ENCODE peak calls at places on chromosomes 11 and 22, in nine cellular contexts. W is lung; F is neuronal stem cell; G is A549; T is transverse colon; M is fibroblast of lung; V is psoas muscle; R is body of pancreas; U is CD4-positive, alpha-beta memory T cell. B is an unnamed sample.

GRCh38 chr11:65340226-65340625 is 6.6 kb downstream of the DPF2 start:
- DNase-seq in V (no peak), G (no peak), F (no peak), W (no peak), M (no peak), U (no peak), R (no peak), T (no peak), B (no peak)

GRCh38 chr11:93116641-93117577 is 80.9 kb downstream of the SLC36A4 start:
- DNase-seq in R (peak), M (peak), F (no peak), W (no peak), U (no peak), T (peak), V (no peak), G (no peak), B (no peak)

GRCh38 chr11:85815186-85815911 is 4.4 kb upstream of the SYTL2 start:
- DNase-seq in W (no peak), F (no peak), V (no peak), U (no peak), R (no peak), M (peak), T (no peak), G (no peak), B (no peak)

GRCh38 chr11:117814204-117814765 is 10.3 kb downstream of the FXYD2 start:
- DNase-seq in F (no peak), W (no peak), R (no peak), U (no peak), T (no peak), G (peak), M (no peak), V (no peak), B (no peak)

GRCh38 chr11:80929406-80929805 is 1488.6 kb upstream of the TENM4 start:
- DNase-seq in R (no peak), V (no peak), M (no peak), T (no peak), F (no peak), W (no peak), G (no peak), U (no peak), B (no peak)

GRCh38 chr22:32206774-32207758 is 2.2 kb upstream of the RFPL2 start:
- DNase-seq in W (no peak), F (no peak), U (peak), G (peak), T (peak), M (no peak), V (no peak), R (peak), B (no peak)

GRCh38 chr11:72781313-72782080 is 12.3 kb downstream of the STARD10 start:
- DNase-seq in V (peak), F (no peak), W (no peak), R (peak), T (peak), U (peak), G (no peak), M (no peak), B (no peak)

GRCh38 chr11:78139422-78140391 is at the start of gene ALG8:
- DNase-seq in V (peak), G (peak), M (peak), U (peak), F (peak), T (peak), W (peak), R (peak), B (peak)

GRCh38 chr11:123487157-123487744 is 57.2 kb downstream of the GRAMD1B start:
- DNase-seq in V (no peak), G (no peak), M (no peak), T (no peak), U (no peak), R (no peak), F (no peak), W (no peak), B (no peak)

GRCh38 chr22:36073476-36073875 is 44.9 kb upstream of the RBFOX2 start:
- DNase-seq in U (no peak), T (no peak), F (no peak), R (no peak), M (peak), V (no peak), G (no peak), W (no peak), B (no peak)

GRCh38 chr11:115201121-115201792 is 303.0 kb downstream of the CADM1 start:
- DNase-seq in V (no peak), U (no peak), T (no peak), W (no peak), F (no peak), M (peak), G (no peak), R (no peak), B (no peak)

GRCh38 chr22:17742528-17742902 is 31.8 kb downstream of the BID start:
- DNase-seq in W (peak), M (peak), U (peak), F (peak), G (peak), V (peak), R (peak), T (peak), B (no peak)

GRCh38 chr11:35218956-35219355 is 80.0 kb downstream of the CD44 start:
- DNase-seq in R (no peak), V (no peak), T (no peak), G (no peak), M (peak), F (no peak), W (no peak), U (no peak), B (no peak)

GRCh38 chr11:112227471-112227870 is 1.2 kb downstream of the PTS start:
- DNase-seq in F (no peak), V (no peak), M (no peak), R (no peak), U (no peak), W (no peak), T (no peak), G (no peak), B (peak)

GRCh38 chr11:102459393-102459792 is 6.8 kb upstream of the TMEM123 start:
- DNase-seq in R (no peak), W (no peak), T (no peak), G (no peak), V (no peak), F (no peak), M (no peak), U (no peak), B (no peak)

GRCh38 chr11:35362571-35362980 is 56.8 kb downstream of the SLC1A2 start:
- DNase-seq in V (no peak), R (no peak), W (no peak), G (no peak), U (no peak), M (no peak), T (no peak), F (no peak), B (no peak)

DNA sequence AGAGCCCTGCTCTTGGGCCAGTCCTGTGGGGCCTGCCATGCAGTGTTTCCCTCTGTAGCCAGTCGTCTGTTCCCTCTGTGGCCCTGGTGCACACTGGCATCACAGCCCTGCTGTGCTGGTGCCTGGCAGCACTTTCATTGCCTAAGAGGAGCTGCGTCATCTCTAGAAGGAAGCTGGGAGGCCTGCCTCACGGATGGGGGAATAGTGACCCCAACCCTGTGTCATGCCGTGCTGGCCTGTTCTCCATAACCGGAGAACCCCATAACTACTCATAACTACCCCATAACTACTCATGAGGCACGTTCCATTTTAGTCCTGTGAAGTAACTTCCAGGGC is 14.0 kb downstream of the RAB36 start:
- DNase-seq in V (no peak), G (no peak), W (no peak), M (no peak), T (no peak), R (no peak), U (no peak), F (no peak), B (no peak)
- H3K27ac ChIP-seq in V (no peak), G (no peak), W (no peak), M (no peak), T (no peak), R (no peak), U (no peak), F (no peak), B (no peak)

GRCh38 chr22:42280140-42280539 is 9.7 kb upstream of the TCF20 start:
- DNase-seq in W (no peak), M (no peak), G (no peak), V (no peak), T (no peak), F (no peak), R (no peak), U (no peak), B (no peak)

GRCh38 chr22:42281284-42281683 is 10.8 kb upstream of the TCF20 start:
- DNase-seq in T (no peak), V (peak), F (no peak), M (no peak), R (no peak), U (no peak), W (no peak), G (no peak), B (no peak)

GRCh38 chr22:42280836-42281235 is 10.4 kb upstream of the TCF20 start:
- DNase-seq in T (no peak), F (no peak), U (no peak), G (no peak), R (no peak), V (peak), M (no peak), W (no peak), B (no peak)

GRCh38 chr22:42277988-42278776 is 7.7 kb upstream of the TCF20 start:
- DNase-seq in F (no peak), G (no peak), V (peak), T (no peak), M (peak), R (no peak), U (no peak), W (no peak), B (no peak)

DNA sequence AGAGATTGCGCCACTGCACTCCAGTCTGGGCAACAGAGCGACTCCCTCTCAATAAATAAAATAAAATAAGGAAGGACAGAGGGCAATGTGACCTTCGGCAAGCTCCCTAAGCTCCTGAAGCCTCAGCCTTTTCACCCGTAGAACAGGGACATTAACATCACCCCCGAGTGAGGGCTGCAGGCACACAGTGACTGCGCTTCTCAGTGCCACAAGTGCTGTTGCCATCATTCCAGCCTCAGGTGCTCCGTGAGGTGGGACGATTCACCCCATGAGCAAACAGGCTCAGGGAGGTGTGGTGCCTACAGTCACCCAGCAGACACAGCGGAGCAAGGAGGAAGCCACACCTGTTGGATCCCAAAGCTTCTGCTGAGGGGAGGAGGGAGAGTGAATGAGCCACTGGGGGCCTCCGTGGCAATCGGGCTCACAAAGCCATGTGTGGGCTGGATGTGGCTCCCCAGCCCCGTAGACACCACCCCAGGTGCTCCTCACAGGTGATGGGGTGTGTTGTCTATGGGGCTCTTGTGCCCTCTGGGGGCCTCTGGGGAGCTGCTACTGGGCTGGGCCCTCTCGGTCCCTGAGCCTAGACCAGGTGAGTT is 9.1 kb upstream of the TCF20 start:
- DNase-seq in U (no peak), T (no peak), M (no peak), V (peak), G (no peak), R (no peak), W (no peak), F (no peak), B (no peak)
- H3K4me3 ChIP-seq in U (no peak), T (no peak), M (no peak), V (no peak), G (no peak), R (no peak), W (no peak), F (no peak), B (no peak)

DNA sequence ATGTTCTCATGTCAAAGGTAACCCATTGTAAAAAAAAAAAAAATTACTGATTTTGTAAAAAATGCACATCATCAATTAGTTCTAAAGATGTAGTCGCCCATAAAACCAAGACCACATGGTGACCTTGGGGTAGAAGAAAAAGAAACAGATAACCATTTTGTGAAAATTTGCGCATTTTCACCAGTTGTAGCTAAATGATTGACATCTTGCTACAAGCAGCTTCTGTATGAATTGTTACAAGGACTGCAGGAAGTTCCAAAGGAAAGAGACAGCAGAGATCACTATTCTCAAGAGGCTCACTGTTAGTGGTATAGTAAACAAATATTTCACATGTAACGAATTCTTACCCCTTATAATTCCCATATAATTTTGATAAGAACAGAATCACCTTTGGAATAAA is 48.7 kb downstream of the MAML2 start:
- DNase-seq in W (no peak), T (no peak), R (no peak), G (no peak), U (no peak), V (no peak), M (no peak), F (no peak), B (no peak)
- H3K27ac ChIP-seq in W (no peak), T (peak), R (peak), G (no peak), U (no peak), V (no peak), M (no peak), F (no peak), B (peak)

GRCh38 chr11:6403539-6403938 is 13.3 kb downstream of the SMPD1 start:
- DNase-seq in G (no peak), F (no peak), V (no peak), T (no peak), M (no peak), U (no peak), R (no peak), W (no peak), B (no peak)
- H3K4me3 ChIP-seq in G (no peak), F (no peak), V (no peak), T (no peak), M (no peak), U (peak), R (no peak), W (no peak), B (no peak)

GRCh38 chr11:69416746-69417145 is 64.7 kb upstream of the LINC01488 start:
- DNase-seq in G (no peak), U (no peak), F (no peak), T (no peak), W (no peak), M (no peak), V (no peak), R (no peak), B (no peak)

GRCh38 chr11:69422645-69423044 is 58.8 kb upstream of the LINC01488 start:
- DNase-seq in T (no peak), M (no peak), V (no peak), F (no peak), G (no peak), W (no peak), R (no peak), U (no peak), B (no peak)

GRCh38 chr11:69418576-69419296 is 62.7 kb upstream of the LINC01488 start:
- DNase-seq in R (no peak), U (no peak), G (no peak), M (no peak), T (no peak), W (no peak), V (no peak), F (no peak), B (no peak)

GRCh38 chr11:69417211-69418085 is 64.0 kb upstream of the LINC01488 start:
- DNase-seq in V (no peak), R (peak), T (no peak), G (no peak), U (no peak), W (no peak), F (no peak), M (no peak), B (no peak)

GRCh38 chr11:69419662-69420061 is 61.8 kb upstream of the LINC01488 start:
- DNase-seq in W (no peak), U (no peak), T (no peak), G (no peak), M (no peak), V (no peak), F (no peak), R (no peak), B (no peak)
- H3K27ac ChIP-seq in W (no peak), U (no peak), T (no peak), G (peak), M (peak), V (no peak), F (no peak), R (no peak), B (no peak)

DNA sequence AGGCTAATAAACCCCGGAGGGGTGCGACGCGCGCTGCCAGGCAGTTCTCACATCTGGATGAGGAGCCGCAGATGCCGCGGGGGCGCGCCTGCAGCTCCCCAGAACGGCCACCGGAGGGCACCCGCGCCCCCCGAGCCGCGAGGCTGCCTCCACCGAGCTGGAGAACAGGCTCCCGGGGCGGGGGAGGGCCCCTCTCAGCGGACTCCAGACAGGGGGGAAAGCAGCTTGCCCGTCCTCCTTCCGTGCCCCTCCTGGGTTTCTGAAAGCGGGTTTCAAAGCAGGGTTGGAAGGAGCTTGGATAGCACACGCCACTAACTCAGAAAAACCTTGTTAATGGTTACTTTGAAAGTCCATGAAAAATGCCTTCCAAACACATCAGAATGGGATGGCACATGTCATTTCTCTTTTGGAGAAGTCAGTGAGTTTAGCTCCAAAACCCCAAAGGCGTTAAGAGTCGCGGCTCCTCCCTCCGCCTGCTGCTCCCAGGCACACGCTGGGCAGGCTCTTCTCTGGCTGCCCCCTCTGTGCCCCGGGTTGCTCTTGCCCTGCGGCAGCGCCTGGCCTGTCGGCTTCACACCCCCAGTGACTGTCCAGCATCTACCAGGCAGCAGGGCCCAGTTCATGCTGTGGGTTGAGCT is 317.8 kb downstream of the NTM start:
- DNase-seq in G (peak), R (peak), V (peak), T (peak), U (no peak), F (peak), W (no peak), M (peak), B (peak)
- H3K4me3 ChIP-seq in G (no peak), R (no peak), V (peak), T (no peak), U (no peak), F (no peak), W (no peak), M (no peak), B (peak)